ENCODE peak calls at places on chromosome 1, in seven cellular contexts. P is NCI-H1105 treated with DMSO at 0.1 percent for 48 hours; Z is naive thymus-derived CD8-positive, alpha-beta T cell; T is MCF 10A; O is NCI-H1417; K is WERI-Rb-1; S is AG08396. C is an unnamed sample.
A peak's percentile ranks its signal among the peaks of the same experiment; 100 is the strongest.

GRCh38 chr1:110667766-110668165 is 7.0 kb downstream of the KCNA3 start:
- DNase-seq in P (no peak), Z (no peak), T (no peak), O (no peak), K (no peak), S (no peak), C (no peak)

GRCh38 chr1:184854456-184855180 is 100.0 kb upstream of the EDEM3 start:
- DNase-seq in P (no peak), Z (no peak), T (no peak), O (no peak), K (no peak), S (peak; percentile 29), C (no peak)

GRCh38 chr1:223667484-223668182 is 2.1 kb upstream of the CAPN8 start:
- DNase-seq in P (no peak), Z (no peak), T (peak; percentile 68), O (no peak), K (no peak), S (no peak), C (no peak)

GRCh38 chr1:221773383-221773782 is 31.5 kb upstream of the DUSP10 start:
- DNase-seq in P (no peak), Z (no peak), T (no peak), O (no peak), K (no peak), S (no peak), C (no peak)

GRCh38 chr1:203278087-203278884 is 27.0 kb upstream of the BTG2 start:
- DNase-seq in P (peak; percentile 58), Z (no peak), T (peak; percentile 35), O (peak; percentile 82), K (peak; percentile 71), S (peak; percentile 82), C (peak; percentile 92)

GRCh38 chr1:210347112-210347511 is 18.4 kb downstream of the HHAT start:
- DNase-seq in P (no peak), Z (no peak), T (no peak), O (no peak), K (no peak), S (no peak), C (peak; percentile 27)

GRCh38 chr1:167438171-167439138 is 79.9 kb downstream of the CD247 start:
- DNase-seq in P (no peak), Z (no peak), T (no peak), O (no peak), K (no peak), S (no peak), C (no peak)

GRCh38 chr1:109906160-109906838 is 4.3 kb upstream of the CSF1 start:
- DNase-seq in P (no peak), Z (peak; percentile 12), T (no peak), O (no peak), K (no peak), S (no peak), C (no peak)

GRCh38 chr1:11475718-11476117 is 3.2 kb upstream of the DISP3 start:
- DNase-seq in P (no peak), Z (no peak), T (no peak), O (no peak), K (peak; percentile 73), S (no peak), C (no peak)